ENCODE peak calls at places on chromosomes 6 and 20, in eight cellular contexts. C is stomach; Q is suprapubic skin; U is activated CD8-positive, alpha-beta T cell treated with anti-CD3 and anti-CD28 coated beads for 36 hours; T is endothelial cell of umbilical vein; R is PC-9; K is fibroblast of pulmonary artery; Z is fibroblast of lung. L is an unnamed sample.

GRCh38 chr6:36815962-36816735 is 23.1 kb downstream of the CPNE5 start:
- DNase-seq in C (no peak), Q (no peak), U (no peak), T (no peak), R (no peak), K (no peak), Z (peak), L (no peak)

GRCh38 chr20:36887779-36888133 is 11.8 kb downstream of the TLDC2 start:
- DNase-seq in C (no peak), Q (peak), U (no peak), T (no peak), R (no peak), K (no peak), Z (no peak), L (no peak)

GRCh38 chr6:150883521-150883920 is 18.0 kb downstream of the MTHFD1L start:
- DNase-seq in C (no peak), Q (no peak), U (no peak), T (peak), R (no peak), K (no peak), Z (no peak), L (no peak)

GRCh38 chr6:165729307-165729936 is 66.4 kb upstream of the PDE10A start:
- DNase-seq in C (peak), Q (no peak), U (peak), T (peak), R (no peak), K (peak), Z (peak), L (no peak)

GRCh38 chr6:161273752-161274487 is at the start of gene AGPAT4:
- DNase-seq in C (peak), Q (peak), U (peak), T (peak), R (peak), K (peak), Z (peak), L (peak)

GRCh38 chr20:3209946-3210317 is 634 bp downstream of the ITPA start:
- DNase-seq in C (no peak), Q (no peak), U (peak), T (peak), R (no peak), K (no peak), Z (peak), L (no peak)

GRCh38 chr6:121608270-121608669 is 172.8 kb downstream of the GJA1 start:
- DNase-seq in C (no peak), Q (no peak), U (no peak), T (no peak), R (no peak), K (no peak), Z (peak), L (no peak)

GRCh38 chr6:166262738-166263515 is 45.3 kb downstream of the PRR18 start:
- DNase-seq in C (no peak), Q (no peak), U (no peak), T (no peak), R (no peak), K (no peak), Z (no peak), L (peak)

GRCh38 chr20:9204979-9205378 is 136.1 kb downstream of the PLCB4 start:
- DNase-seq in C (peak), Q (no peak), U (no peak), T (no peak), R (no peak), K (no peak), Z (peak), L (no peak)

GRCh38 chr6:112760831-112761230 is 413.7 kb downstream of the RFPL4B start:
- DNase-seq in C (no peak), Q (no peak), U (no peak), T (no peak), R (no peak), K (no peak), Z (no peak), L (no peak)

GRCh38 chr6:125794342-125795137 is 3.8 kb downstream of the NCOA7 start:
- DNase-seq in C (no peak), Q (no peak), U (no peak), T (no peak), R (peak), K (peak), Z (peak), L (no peak)

GRCh38 chr6:80676386-80676785 is 569.9 kb downstream of the BCKDHB start:
- DNase-seq in C (no peak), Q (no peak), U (no peak), T (no peak), R (no peak), K (no peak), Z (peak), L (no peak)

GRCh38 chr20:341682-342081 is 5.2 kb upstream of the NRSN2 start:
- DNase-seq in C (no peak), Q (no peak), U (peak), T (peak), R (peak), K (peak), Z (peak), L (no peak)

GRCh38 chr20:32557284-32557683 is 27.8 kb downstream of the NOL4L start:
- DNase-seq in C (no peak), Q (no peak), U (no peak), T (no peak), R (no peak), K (no peak), Z (no peak), L (no peak)

GRCh38 chr6:41682966-41683459 is 44.7 kb downstream of the MDFI start:
- DNase-seq in C (no peak), Q (no peak), U (no peak), T (no peak), R (no peak), K (no peak), Z (peak), L (no peak)

GRCh38 chr6:170523256-170524187 is 29.6 kb downstream of the PSMB1 start:
- DNase-seq in C (no peak), Q (no peak), U (peak), T (peak), R (no peak), K (no peak), Z (no peak), L (no peak)

GRCh38 chr20:25461281-25461650 is 53.8 kb downstream of the GINS1 start:
- DNase-seq in C (no peak), Q (no peak), U (no peak), T (no peak), R (no peak), K (no peak), Z (no peak), L (no peak)

GRCh38 chr6:43060034-43060754 is 763 bp downstream of the KLC4 start:
- DNase-seq in C (peak), Q (no peak), U (no peak), T (no peak), R (peak), K (no peak), Z (peak), L (no peak)

GRCh38 chr6:140485740-140486467 is 1111.5 kb upstream of the CITED2 start:
- DNase-seq in C (peak), Q (no peak), U (peak), T (peak), R (peak), K (peak), Z (peak), L (no peak)

GRCh38 chr6:37399795-37400490 is 33.1 kb upstream of the CMTR1 start:
- DNase-seq in C (no peak), Q (no peak), U (no peak), T (no peak), R (no peak), K (no peak), Z (no peak), L (peak)

GRCh38 chr6:149915970-149916865 is 6.7 kb downstream of the RAET1G start:
- DNase-seq in C (no peak), Q (peak), U (no peak), T (no peak), R (no peak), K (no peak), Z (no peak), L (peak)

GRCh38 chr6:105676837-105677236 is 274.0 kb upstream of the PREP start:
- DNase-seq in C (no peak), Q (no peak), U (no peak), T (no peak), R (no peak), K (no peak), Z (no peak), L (no peak)

GRCh38 chr20:44038681-44039123 is 124.0 kb downstream of the TOX2 start:
- DNase-seq in C (peak), Q (peak), U (no peak), T (no peak), R (no peak), K (no peak), Z (no peak), L (no peak)

GRCh38 chr20:2738331-2738730 is 45.8 kb downstream of the EBF4 start:
- DNase-seq in C (no peak), Q (no peak), U (no peak), T (no peak), R (no peak), K (no peak), Z (no peak), L (no peak)

GRCh38 chr6:158631678-158632537 is 12.6 kb downstream of the DYNLT1 start:
- DNase-seq in C (peak), Q (peak), U (no peak), T (peak), R (peak), K (peak), Z (peak), L (peak)

GRCh38 chr20:20017852-20018245 is 687 bp downstream of the NAA20 start:
- DNase-seq in C (no peak), Q (no peak), U (peak), T (peak), R (no peak), K (no peak), Z (no peak), L (no peak)

GRCh38 chr6:3789018-3789895 is 37.7 kb upstream of the PXDC1 start:
- DNase-seq in C (no peak), Q (no peak), U (no peak), T (no peak), R (peak), K (no peak), Z (peak), L (no peak)

GRCh38 chr20:6104493-6105188 is 18.2 kb downstream of the FERMT1 start:
- DNase-seq in C (no peak), Q (no peak), U (no peak), T (no peak), R (no peak), K (peak), Z (peak), L (no peak)

GRCh38 chr6:166940643-166941068 is 15.7 kb downstream of the RNASET2 start:
- DNase-seq in C (no peak), Q (no peak), U (no peak), T (no peak), R (peak), K (no peak), Z (peak), L (no peak)

GRCh38 chr20:32077192-32077591 is 25.1 kb downstream of the HCK start:
- DNase-seq in C (no peak), Q (no peak), U (no peak), T (no peak), R (no peak), K (no peak), Z (no peak), L (no peak)

GRCh38 chr6:30491963-30492616 is 2.8 kb downstream of the HLA-E start:
- DNase-seq in C (no peak), Q (peak), U (peak), T (no peak), R (no peak), K (no peak), Z (no peak), L (peak)

GRCh38 chr20:2217857-2218529 is 77.8 kb upstream of the TGM3 start:
- DNase-seq in C (no peak), Q (no peak), U (no peak), T (peak), R (no peak), K (no peak), Z (no peak), L (no peak)

GRCh38 chr6:14791525-14791924 is 454.3 kb upstream of the JARID2 start:
- DNase-seq in C (no peak), Q (no peak), U (no peak), T (no peak), R (no peak), K (no peak), Z (peak), L (no peak)

GRCh38 chr6:109393882-109394281 is 11.6 kb upstream of the CD164 start:
- DNase-seq in C (no peak), Q (no peak), U (no peak), T (no peak), R (peak), K (no peak), Z (no peak), L (no peak)

GRCh38 chr20:25058051-25058796 is at the start of gene ACSS1:
- DNase-seq in C (peak), Q (no peak), U (peak), T (peak), R (peak), K (peak), Z (peak), L (no peak)

GRCh38 chr6:32140420-32141046 is 10.4 kb upstream of the FKBPL start:
- DNase-seq in C (no peak), Q (no peak), U (no peak), T (no peak), R (no peak), K (no peak), Z (no peak), L (no peak)

GRCh38 chr6:157099912-157100593 is 223.3 kb downstream of the TMEM242 start:
- DNase-seq in C (no peak), Q (no peak), U (peak), T (peak), R (no peak), K (peak), Z (no peak), L (no peak)

GRCh38 chr20:31593221-31594001 is 11.7 kb upstream of the ID1 start:
- DNase-seq in C (peak), Q (no peak), U (peak), T (peak), R (peak), K (peak), Z (peak), L (no peak)

GRCh38 chr6:138957484-138957883 is 30.6 kb downstream of the REPS1 start:
- DNase-seq in C (no peak), Q (no peak), U (no peak), T (no peak), R (no peak), K (peak), Z (peak), L (no peak)

GRCh38 chr20:4781211-4781610 is 59.5 kb downstream of the PRND start:
- DNase-seq in C (no peak), Q (no peak), U (no peak), T (no peak), R (no peak), K (no peak), Z (no peak), L (no peak)

GRCh38 chr20:4782373-4782772 is 60.7 kb downstream of the PRND start:
- DNase-seq in C (no peak), Q (no peak), U (no peak), T (no peak), R (no peak), K (no peak), Z (no peak), L (no peak)

GRCh38 chr20:4781637-4782349 is 60.1 kb downstream of the PRND start:
- DNase-seq in C (no peak), Q (no peak), U (no peak), T (no peak), R (no peak), K (no peak), Z (no peak), L (no peak)

GRCh38 chr20:4776079-4776630 is 54.4 kb downstream of the PRND start:
- DNase-seq in C (no peak), Q (no peak), U (no peak), T (no peak), R (no peak), K (no peak), Z (no peak), L (no peak)

GRCh38 chr20:4780245-4780644 is 58.5 kb downstream of the PRND start:
- DNase-seq in C (no peak), Q (no peak), U (no peak), T (no peak), R (no peak), K (no peak), Z (no peak), L (no peak)
- TF ChIP-seq CTCF in C (no peak), Q (no peak), U (no peak), T (no peak), R (no peak), K (no peak), Z (peak), L (peak)

GRCh38 chr6:20873425-20874190 is 339.4 kb downstream of the CDKAL1 start:
- DNase-seq in C (no peak), Q (no peak), U (no peak), T (peak), R (no peak), K (peak), Z (peak), L (no peak)
- TF ChIP-seq CTCF in C (no peak), Q (no peak), U (no peak), T (peak), R (no peak), K (peak), Z (peak), L (peak)

GRCh38 chr6:39791311-39791710 is 865 bp upstream of the DAAM2 start:
- DNase-seq in C (no peak), Q (no peak), U (no peak), T (no peak), R (no peak), K (peak), Z (peak), L (no peak)
- TF ChIP-seq CTCF in C (no peak), Q (no peak), U (no peak), T (no peak), R (no peak), K (peak), Z (peak), L (no peak)

DNA sequence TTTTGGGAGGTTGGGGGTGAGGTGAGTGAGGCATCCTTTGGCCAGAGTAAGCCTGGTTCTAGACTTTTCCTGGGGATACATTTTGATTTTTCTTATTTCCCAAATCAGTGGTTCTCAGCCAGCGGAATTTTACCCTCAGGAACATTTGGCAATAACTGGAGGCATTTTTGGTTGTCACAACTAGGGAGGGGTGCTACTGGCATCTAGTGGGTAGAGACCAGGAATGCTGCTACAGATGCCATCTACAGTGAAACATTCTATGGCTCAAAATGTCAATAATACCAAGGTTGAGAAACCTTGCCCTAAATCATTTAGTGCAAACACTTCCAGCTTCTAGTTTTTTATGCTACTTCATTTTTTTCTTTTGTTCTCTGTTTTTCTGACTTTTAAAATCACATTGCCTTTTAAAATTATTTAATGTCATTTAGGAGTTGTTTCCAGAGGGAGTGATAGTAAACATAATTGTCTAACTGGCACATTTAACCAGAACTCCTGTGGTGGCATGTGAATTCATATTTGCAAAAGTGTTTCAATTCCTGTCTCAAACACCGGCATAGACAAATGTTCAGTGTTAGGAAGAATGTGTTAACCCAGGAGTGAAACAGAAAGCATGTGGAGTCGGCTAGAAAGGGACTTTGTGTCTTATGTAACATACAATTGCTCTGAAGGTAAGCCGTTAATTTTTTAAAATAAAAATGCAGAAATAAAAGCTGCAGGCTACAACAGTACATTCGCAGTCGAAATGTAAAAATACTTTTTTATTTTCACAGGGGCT is 59.0 kb downstream of the QRSL1 start:
- DNase-seq in C (no peak), Q (no peak), U (no peak), T (no peak), R (no peak), K (no peak), Z (no peak), L (no peak)
- TF ChIP-seq CTCF in C (no peak), Q (no peak), U (no peak), T (no peak), R (no peak), K (no peak), Z (no peak), L (peak)

DNA sequence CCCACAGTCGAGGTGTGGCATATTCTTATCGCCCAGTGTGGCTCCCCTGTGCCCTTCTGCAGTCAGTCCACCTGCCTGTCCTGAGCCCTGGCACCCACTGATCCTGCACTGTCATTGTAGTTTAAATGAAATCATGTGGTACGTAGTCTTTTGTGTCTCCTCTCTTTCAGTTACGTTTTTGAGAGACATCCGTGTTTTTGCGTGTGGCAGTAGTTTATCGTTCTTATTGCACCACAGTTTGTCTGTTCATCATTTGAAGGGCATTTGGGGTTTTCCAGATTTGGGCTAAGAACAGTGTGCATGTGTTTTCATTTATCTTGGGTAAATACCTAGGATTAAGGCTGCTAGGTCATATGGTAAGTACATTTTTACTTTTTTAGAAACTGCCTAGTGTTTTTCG is 49.3 kb downstream of the SPATA2 start:
- DNase-seq in C (no peak), Q (no peak), U (no peak), T (no peak), R (no peak), K (no peak), Z (no peak), L (no peak)
- TF ChIP-seq CTCF in C (no peak), Q (no peak), U (no peak), T (no peak), R (no peak), K (no peak), Z (no peak), L (no peak)

DNA sequence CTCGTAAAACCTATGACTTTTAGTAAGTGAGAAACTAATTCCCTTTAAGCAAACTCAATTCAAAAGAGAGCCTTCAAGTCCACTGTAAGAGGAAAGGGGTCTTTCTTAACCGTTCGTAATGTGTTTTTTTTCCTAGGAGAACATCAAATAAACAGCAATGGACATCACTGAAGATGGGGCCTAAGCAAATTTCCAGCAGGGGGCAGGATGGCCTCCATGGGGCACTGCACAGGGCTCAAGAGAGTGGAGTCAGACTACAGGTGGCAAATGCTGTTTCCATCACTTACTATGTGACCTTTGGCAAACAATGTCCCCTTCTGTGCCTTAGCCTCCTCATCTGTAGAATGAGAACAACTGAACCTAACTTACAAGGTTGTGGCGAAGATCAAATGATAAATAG is 88.7 kb downstream of the ARHGAP18 start:
- DNase-seq in C (peak), Q (no peak), U (peak), T (no peak), R (no peak), K (no peak), Z (no peak), L (no peak)
- TF ChIP-seq CTCF in C (no peak), Q (no peak), U (peak), T (peak), R (peak), K (peak), Z (peak), L (peak)

GRCh38 chr6:116279232-116280160 is at the start of gene TSPYL1:
- DNase-seq in C (peak), Q (peak), U (peak), T (peak), R (peak), K (peak), Z (peak), L (peak)
- TF ChIP-seq CTCF in C (no peak), Q (no peak), U (no peak), T (no peak), R (peak), K (no peak), Z (no peak), L (no peak)

L was measured in osteocyte.